ENCODE peak calls at places on chromosomes 6 and 20, in six cellular contexts. One of them, this sample, is unnamed.

GRCh38 chr6:85675030-85675819 is 32.5 kb upstream of the SYNCRIP start:
- DNase-seq in RPMI8226: no peak
- DNase-seq in progenitor cell of endocrine pancreas: no peak
- DNase-seq in pancreas: no peak
- DNase-seq in GM23338: peak; percentile 21
- DNase-seq in activated T-helper 1 cell treated with anti-CD3 and anti-CD28 coated beads, Interleukin-12 subunit alpha, Interleukin-12 subunit beta, Interleukin-2, Interleukin-4 antibody, amounts not matched to agents 30 ng/mL and 10 ng/mL and 1 ng/mL, durations not matched to agents 14 hours and 24 hours and 36 hours: no peak
- DNase-seq in this sample: no peak

GRCh38 chr6:149844480-149844879 is 19.7 kb downstream of the LRP11 start:
- DNase-seq in activated T-helper 1 cell treated with anti-CD3 and anti-CD28 coated beads, Interleukin-12 subunit alpha, Interleukin-12 subunit beta, Interleukin-2, Interleukin-4 antibody, amounts not matched to agents 30 ng/mL and 10 ng/mL and 1 ng/mL, durations not matched to agents 14 hours and 24 hours and 36 hours: no peak
- DNase-seq in progenitor cell of endocrine pancreas: no peak
- DNase-seq in RPMI8226: no peak
- DNase-seq in GM23338: no peak
- DNase-seq in pancreas: no peak
- DNase-seq in this sample: no peak

GRCh38 chr20:50055524-50056083 is 57.3 kb downstream of the UBE2V1 start:
- DNase-seq in GM23338: no peak
- DNase-seq in pancreas: no peak
- DNase-seq in activated T-helper 1 cell treated with anti-CD3 and anti-CD28 coated beads, Interleukin-12 subunit alpha, Interleukin-12 subunit beta, Interleukin-2, Interleukin-4 antibody, amounts not matched to agents 30 ng/mL and 10 ng/mL and 1 ng/mL, durations not matched to agents 14 hours and 24 hours and 36 hours: no peak
- DNase-seq in progenitor cell of endocrine pancreas: no peak
- DNase-seq in RPMI8226: no peak
- DNase-seq in this sample: no peak

GRCh38 chr6:124577734-124578281 is 384.4 kb upstream of the RNF217 start:
- DNase-seq in progenitor cell of endocrine pancreas: no peak
- DNase-seq in activated T-helper 1 cell treated with anti-CD3 and anti-CD28 coated beads, Interleukin-12 subunit alpha, Interleukin-12 subunit beta, Interleukin-2, Interleukin-4 antibody, amounts not matched to agents 30 ng/mL and 10 ng/mL and 1 ng/mL, durations not matched to agents 14 hours and 24 hours and 36 hours: no peak
- DNase-seq in pancreas: no peak
- DNase-seq in RPMI8226: no peak
- DNase-seq in GM23338: no peak
- DNase-seq in this sample: no peak

GRCh38 chr6:3977875-3978711 is 100.8 kb downstream of the FAM217A start:
- DNase-seq in RPMI8226: peak; percentile 95
- DNase-seq in GM23338: peak; percentile 78
- DNase-seq in progenitor cell of endocrine pancreas: no peak
- DNase-seq in pancreas: no peak
- DNase-seq in activated T-helper 1 cell treated with anti-CD3 and anti-CD28 coated beads, Interleukin-12 subunit alpha, Interleukin-12 subunit beta, Interleukin-2, Interleukin-4 antibody, amounts not matched to agents 30 ng/mL and 10 ng/mL and 1 ng/mL, durations not matched to agents 14 hours and 24 hours and 36 hours: peak; percentile 24
- DNase-seq in this sample: no peak

GRCh38 chr20:45355685-45356084 is 7.3 kb upstream of the SYS1 start:
- DNase-seq in GM23338: no peak
- DNase-seq in activated T-helper 1 cell treated with anti-CD3 and anti-CD28 coated beads, Interleukin-12 subunit alpha, Interleukin-12 subunit beta, Interleukin-2, Interleukin-4 antibody, amounts not matched to agents 30 ng/mL and 10 ng/mL and 1 ng/mL, durations not matched to agents 14 hours and 24 hours and 36 hours: no peak
- DNase-seq in pancreas: no peak
- DNase-seq in RPMI8226: no peak
- DNase-seq in progenitor cell of endocrine pancreas: no peak
- DNase-seq in this sample: no peak

GRCh38 chr6:71982385-71982784 is 96.0 kb downstream of the RIMS1 start:
- DNase-seq in progenitor cell of endocrine pancreas: no peak
- DNase-seq in RPMI8226: no peak
- DNase-seq in activated T-helper 1 cell treated with anti-CD3 and anti-CD28 coated beads, Interleukin-12 subunit alpha, Interleukin-12 subunit beta, Interleukin-2, Interleukin-4 antibody, amounts not matched to agents 30 ng/mL and 10 ng/mL and 1 ng/mL, durations not matched to agents 14 hours and 24 hours and 36 hours: no peak
- DNase-seq in pancreas: no peak
- DNase-seq in GM23338: no peak
- DNase-seq in this sample: no peak

GRCh38 chr20:51383891-51384510 is 158.5 kb downstream of the NFATC2 start:
- DNase-seq in progenitor cell of endocrine pancreas: no peak
- DNase-seq in pancreas: no peak
- DNase-seq in RPMI8226: no peak
- DNase-seq in activated T-helper 1 cell treated with anti-CD3 and anti-CD28 coated beads, Interleukin-12 subunit alpha, Interleukin-12 subunit beta, Interleukin-2, Interleukin-4 antibody, amounts not matched to agents 30 ng/mL and 10 ng/mL and 1 ng/mL, durations not matched to agents 14 hours and 24 hours and 36 hours: no peak
- DNase-seq in GM23338: no peak
- DNase-seq in this sample: no peak

GRCh38 chr20:60046011-60046413 is 87.8 kb downstream of the CDH26 start:
- DNase-seq in progenitor cell of endocrine pancreas: no peak
- DNase-seq in RPMI8226: no peak
- DNase-seq in pancreas: no peak
- DNase-seq in GM23338: no peak
- DNase-seq in activated T-helper 1 cell treated with anti-CD3 and anti-CD28 coated beads, Interleukin-12 subunit alpha, Interleukin-12 subunit beta, Interleukin-2, Interleukin-4 antibody, amounts not matched to agents 30 ng/mL and 10 ng/mL and 1 ng/mL, durations not matched to agents 14 hours and 24 hours and 36 hours: no peak
- DNase-seq in this sample: no peak

GRCh38 chr6:158037771-158038170 is 56.1 kb downstream of the SYNJ2 start:
- DNase-seq in RPMI8226: no peak
- DNase-seq in activated T-helper 1 cell treated with anti-CD3 and anti-CD28 coated beads, Interleukin-12 subunit alpha, Interleukin-12 subunit beta, Interleukin-2, Interleukin-4 antibody, amounts not matched to agents 30 ng/mL and 10 ng/mL and 1 ng/mL, durations not matched to agents 14 hours and 24 hours and 36 hours: no peak
- DNase-seq in pancreas: peak; percentile 50
- DNase-seq in progenitor cell of endocrine pancreas: no peak
- DNase-seq in GM23338: no peak
- DNase-seq in this sample: no peak

This sample was measured in ureter.